ENCODE peak calls at places on chromosomes 2 and 18, in five cellular contexts. D is activated CD4-positive, CD25-positive, alpha-beta regulatory T cell; N is T follicular helper cell; O is bronchial epithelial cell; H is fibroblast of lung. S is an unnamed sample.

GRCh38 chr2:225120175-225120574 is 77.9 kb upstream of the DOCK10 start:
- DNase-seq in D (no peak), N (no peak), O (peak), H (peak), S (no peak)

GRCh38 chr2:144079808-144080207 is 440.1 kb downstream of the ZEB2 start:
- DNase-seq in D (no peak), N (no peak), O (no peak), H (no peak), S (no peak)

GRCh38 chr2:42903821-42904575 is 111.6 kb upstream of the HAAO start:
- DNase-seq in D (no peak), N (no peak), O (peak), H (no peak), S (no peak)

GRCh38 chr2:234164499-234165409 is 114.3 kb downstream of the SPP2 start:
- DNase-seq in D (peak), N (peak), O (no peak), H (no peak), S (peak)

GRCh38 chr2:219171231-219171651 is 1.4 kb upstream of the SLC23A3 start:
- DNase-seq in D (no peak), N (no peak), O (peak), H (peak), S (no peak)

GRCh38 chr2:233247744-233248143 is 3.7 kb upstream of the ATG16L1 start:
- DNase-seq in D (peak), N (peak), O (peak), H (peak), S (no peak)

GRCh38 chr2:101759162-101759561 is 61.7 kb downstream of the MAP4K4 start:
- DNase-seq in D (no peak), N (no peak), O (peak), H (peak), S (no peak)

GRCh38 chr2:185978634-185979405 is 240.2 kb downstream of the FSIP2 start:
- DNase-seq in D (no peak), N (no peak), O (peak), H (peak), S (no peak)

GRCh38 chr2:16015210-16015902 is 75.0 kb downstream of the MYCN start:
- DNase-seq in D (no peak), N (no peak), O (no peak), H (no peak), S (no peak)

GRCh38 chr2:144453039-144453336 is 66.9 kb downstream of the ZEB2 start:
- DNase-seq in D (no peak), N (no peak), O (no peak), H (peak), S (no peak)

GRCh38 chr18:45686892-45687611 is 36.9 kb upstream of the SLC14A1 start:
- DNase-seq in D (peak), N (peak), O (no peak), H (no peak), S (peak)

GRCh38 chr2:18749912-18750526 is 160.7 kb upstream of the NT5C1B start:
- DNase-seq in D (no peak), N (peak), O (peak), H (peak), S (peak)

GRCh38 chr18:39188278-39188677 is 1622.7 kb upstream of the CELF4 start:
- DNase-seq in D (no peak), N (no peak), O (no peak), H (no peak), S (no peak)

GRCh38 chr2:27756091-27756490 is 15.4 kb upstream of the MRPL33 start:
- DNase-seq in D (no peak), N (no peak), O (no peak), H (no peak), S (no peak)

GRCh38 chr2:117057021-117057420 is 757.5 kb upstream of the DDX18 start:
- DNase-seq in D (no peak), N (no peak), O (no peak), H (no peak), S (no peak)

GRCh38 chr18:65762556-65762955 is 11.7 kb downstream of the CDH7 start:
- DNase-seq in D (no peak), N (no peak), O (no peak), H (no peak), S (no peak)

GRCh38 chr2:19048593-19049264 is 309.7 kb downstream of the OSR1 start:
- DNase-seq in D (no peak), N (no peak), O (peak), H (peak), S (no peak)

S was measured in T-cell.